ENCODE peak calls at places on chromosomes 13 and 19, in nine cellular contexts. L is RWPE1, C is osteocyte, V is GM13977, R is GM12865, I is cardiac muscle cell, E is tibial artery, Q is BE2C, G is breast epithelium. H is an unnamed sample.

GRCh38 chr13:109381546-109382180 is 404.7 kb downstream of the IRS2 start:
- DNase-seq in L (no peak), G (no peak), Q (no peak), C (no peak), I (no peak), E (no peak), R (no peak), V (no peak), H (no peak)

GRCh38 chr19:57558525-57558924 is 1.1 kb downstream of the ZNF550 start:
- DNase-seq in V (no peak), E (no peak), L (peak; percentile 10), I (peak; percentile 23), R (no peak), G (no peak), Q (no peak), C (no peak), H (no peak)

GRCh38 chr19:39032164-39032918 is at the start of gene FBXO27:
- DNase-seq in G (no peak), E (no peak), V (peak; percentile 30), Q (no peak), L (peak; percentile 53), R (no peak), I (peak; percentile 6), C (no peak), H (peak; percentile 34)

GRCh38 chr13:73677041-73677589 is 457.1 kb downstream of the KLF12 start:
- DNase-seq in C (no peak), R (no peak), E (no peak), G (no peak), V (no peak), L (peak; percentile 75), I (no peak), Q (no peak), H (no peak)

GRCh38 chr13:81334481-81334880 is 993.6 kb upstream of the SPRY2 start:
- DNase-seq in I (no peak), C (no peak), Q (no peak), E (no peak), G (no peak), L (no peak), R (no peak), V (no peak), H (no peak)

GRCh38 chr19:45333609-45334303 is 6.8 kb upstream of the KLC3 start:
- DNase-seq in R (no peak), C (no peak), Q (no peak), I (no peak), L (no peak), G (no peak), V (no peak), E (no peak), H (no peak)

GRCh38 chr19:33797821-33798633 is 1.4 kb downstream of the KCTD15 start:
- DNase-seq in C (no peak), V (no peak), I (peak; percentile 81), E (peak; percentile 30), L (no peak), Q (peak; percentile 41), R (no peak), G (no peak), H (no peak)

GRCh38 chr19:48968179-48968661 is 3.1 kb downstream of the FTL start:
- DNase-seq in G (no peak), I (no peak), V (no peak), E (no peak), L (no peak), C (no peak), Q (no peak), R (peak; percentile 34), H (no peak)

GRCh38 chr19:39001016-39001415 is 25.5 kb upstream of the FBXO17 start:
- DNase-seq in R (no peak), V (no peak), E (no peak), C (no peak), I (no peak), G (no peak), Q (peak; percentile 23), L (no peak), H (no peak)

GRCh38 chr19:28608292-28608691 is 604.7 kb downstream of the UQCRFS1 start:
- DNase-seq in C (no peak), Q (no peak), L (no peak), V (no peak), E (no peak), I (no peak), R (no peak), G (no peak), H (no peak)

GRCh38 chr19:15316498-15316897 is 15.8 kb downstream of the BRD4 start:
- DNase-seq in V (no peak), I (no peak), L (no peak), R (peak; percentile 50), G (no peak), Q (no peak), C (no peak), E (no peak), H (peak; percentile 54)

GRCh38 chr13:67043901-67044300 is 186.2 kb downstream of the PCDH9 start:
- DNase-seq in E (no peak), Q (no peak), R (no peak), L (no peak), I (no peak), C (no peak), G (no peak), V (no peak), H (no peak)

GRCh38 chr13:38624822-38625221 is 62.1 kb upstream of the FREM2 start:
- DNase-seq in C (no peak), E (no peak), I (no peak), R (no peak), L (no peak), Q (no peak), V (no peak), G (no peak), H (no peak)

GRCh38 chr19:1213391-1214286 is 8.1 kb downstream of the STK11 start:
- DNase-seq in E (peak; percentile 72), R (peak; percentile 74), L (peak; percentile 65), G (no peak), C (no peak), V (peak; percentile 83), Q (peak; percentile 47), I (no peak), H (no peak)

GRCh38 chr13:28657784-28658538 is 969 bp upstream of the POMP start:
- DNase-seq in R (peak; percentile 58), V (no peak), G (no peak), L (no peak), C (no peak), E (no peak), I (no peak), Q (no peak), H (peak; percentile 27)
- TF ChIP-seq CTCF in R (no peak), V (no peak), G (no peak), L (no peak), C (peak; percentile 47), E (no peak), I (no peak), Q (no peak), H (no peak)

GRCh38 chr19:40174087-40174486 is 17.1 kb upstream of the MAP3K10 start:
- DNase-seq in C (no peak), R (no peak), V (no peak), G (no peak), Q (no peak), E (no peak), L (no peak), I (no peak), H (no peak)
- TF ChIP-seq CTCF in C (no peak), R (no peak), V (no peak), G (no peak), Q (no peak), E (no peak), L (no peak), I (no peak), H (no peak)

GRCh38 chr19:18205180-18205915 is 1.5 kb upstream of the RAB3A start:
- DNase-seq in R (peak; percentile 68), G (peak; percentile 75), C (no peak), V (peak; percentile 83), I (peak; percentile 82), E (peak; percentile 91), L (peak; percentile 59), Q (peak; percentile 58), H (peak; percentile 81)

GRCh38 chr19:18203408-18203862 is 407 bp downstream of the RAB3A start:
- DNase-seq in L (peak; percentile 28), E (peak; percentile 36), Q (peak; percentile 33), C (no peak), R (peak; percentile 60), I (no peak), G (no peak), V (no peak), H (no peak)

GRCh38 chr19:18204394-18205179 is 745 bp upstream of the RAB3A start:
- DNase-seq in E (peak; percentile 67), L (peak; percentile 73), Q (peak; percentile 41), G (no peak), I (peak; percentile 84), V (no peak), R (no peak), C (no peak), H (no peak)

GRCh38 chr19:18203863-18204393 is at the start of gene RAB3A:
- DNase-seq in C (peak; percentile 100), V (peak; percentile 99), Q (peak; percentile 100), E (peak; percentile 100), I (peak; percentile 100), L (peak; percentile 99), G (peak; percentile 99), R (peak; percentile 100), H (peak; percentile 98)

GRCh38 chr19:18202759-18203407 is 959 bp downstream of the RAB3A start:
- DNase-seq in V (peak; percentile 50), C (no peak), R (peak; percentile 56), Q (peak; percentile 34), I (peak; percentile 42), E (no peak), G (no peak), L (no peak), H (no peak)
- TF ChIP-seq CTCF in V (peak; percentile 53), C (peak; percentile 25), R (peak; percentile 27), Q (peak; percentile 23), I (peak; percentile 23), E (peak; percentile 19), G (no peak), L (peak; percentile 60), H (peak; percentile 11)

GRCh38 chr13:32414580-32414979 is 13.3 kb downstream of the N4BP2L1 start:
- DNase-seq in V (no peak), I (no peak), E (no peak), G (no peak), Q (no peak), C (no peak), R (no peak), L (no peak), H (no peak)

GRCh38 chr13:32413284-32413683 is 14.6 kb downstream of the N4BP2L1 start:
- DNase-seq in Q (no peak), I (no peak), G (no peak), R (no peak), E (no peak), V (no peak), L (no peak), C (no peak), H (no peak)

GRCh38 chr13:32419862-32420261 is 8.1 kb downstream of the N4BP2L1 start:
- DNase-seq in I (no peak), L (no peak), R (no peak), Q (no peak), E (no peak), G (no peak), C (no peak), V (no peak), H (no peak)

GRCh38 chr13:32417995-32418394 is 9.9 kb downstream of the N4BP2L1 start:
- DNase-seq in V (no peak), Q (no peak), I (no peak), E (no peak), L (no peak), R (no peak), G (no peak), C (no peak), H (no peak)

DNA sequence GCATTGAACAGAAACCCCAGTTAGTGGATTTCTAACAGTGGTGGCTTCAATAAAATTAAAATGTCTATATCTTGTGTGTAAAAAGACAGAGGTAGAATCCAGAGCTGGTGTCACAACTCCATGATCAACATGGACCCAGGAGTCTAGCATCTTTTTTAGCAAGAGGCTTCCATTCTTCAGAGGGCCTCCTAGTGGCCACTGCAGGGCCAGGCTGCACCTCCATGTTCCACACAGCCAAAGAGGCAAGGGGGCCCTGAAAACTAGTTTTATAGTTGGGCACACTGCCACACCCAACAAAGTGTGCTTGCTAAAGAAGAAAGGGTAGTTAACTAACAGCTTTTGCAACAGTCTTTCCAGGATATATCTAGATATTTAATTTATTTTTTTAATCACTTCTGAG is 12.9 kb downstream of the N4BP2L1 start:
- DNase-seq in Q (peak; percentile 41), L (no peak), C (no peak), V (no peak), I (no peak), R (peak; percentile 48), E (no peak), G (no peak), H (no peak)
- TF ChIP-seq CTCF in Q (peak; percentile 86), L (peak; percentile 22), C (peak; percentile 46), V (peak; percentile 59), I (peak; percentile 65), R (peak; percentile 54), E (no peak), G (no peak), H (peak; percentile 26)